ENCODE peak calls at places on chromosomes 11 and 22, in ten cellular contexts. I is mucosa of descending colon, D is A549, G is stomach, E is fibroblast of mammary gland, M is WERI-Rb-1, L is AG09309, U is spleen, C is brain microvascular endothelial cell, Y is IMR-90. S is an unnamed sample.

GRCh38 chr22:46028069-46028991 is 51.4 kb upstream of the WNT7B start:
- DNase-seq in I (no peak), D (no peak), G (no peak), E (no peak), M (no peak), L (no peak), U (peak; percentile 55), C (no peak), Y (no peak), S (no peak)

GRCh38 chr11:78339483-78339882 is 78.1 kb downstream of the GAB2 start:
- DNase-seq in I (no peak), D (no peak), G (no peak), E (no peak), M (no peak), L (no peak), U (no peak), C (no peak), Y (no peak), S (no peak)

GRCh38 chr22:41300661-41301060 is 664 bp upstream of the ZC3H7B start:
- DNase-seq in I (no peak), D (no peak), G (no peak), E (no peak), M (no peak), L (no peak), U (no peak), C (no peak), Y (no peak), S (no peak)

GRCh38 chr11:61027141-61027840 is 55.8 kb downstream of the CD6 start:
- DNase-seq in I (no peak), D (no peak), G (no peak), E (no peak), M (no peak), L (no peak), U (no peak), C (no peak), Y (no peak), S (no peak)

GRCh38 chr11:72741429-72741833 is 10.8 kb downstream of the ARAP1 start:
- DNase-seq in I (no peak), D (no peak), G (no peak), E (no peak), M (no peak), L (no peak), U (peak; percentile 88), C (peak; percentile 13), Y (no peak), S (no peak)

GRCh38 chr11:104625246-104625645 is 273.0 kb downstream of the CASP12 start:
- DNase-seq in I (no peak), D (no peak), G (no peak), E (peak; percentile 76), M (no peak), L (no peak), U (no peak), C (peak; percentile 11), Y (peak; percentile 41), S (peak; percentile 61)

GRCh38 chr11:69447786-69448185 is 33.7 kb upstream of the LINC01488 start:
- DNase-seq in I (no peak), D (no peak), G (peak; percentile 53), E (no peak), M (no peak), L (no peak), U (peak; percentile 66), C (no peak), Y (no peak), S (no peak)

GRCh38 chr11:99370557-99371200 is 349.9 kb downstream of the CNTN5 start:
- DNase-seq in I (peak; percentile 2), D (no peak), G (no peak), E (peak; percentile 56), M (no peak), L (peak; percentile 11), U (no peak), C (peak; percentile 70), Y (peak; percentile 72), S (peak; percentile 83)

GRCh38 chr11:8354622-8355417 is 91.1 kb upstream of the LMO1 start:
- DNase-seq in I (no peak), D (no peak), G (no peak), E (no peak), M (peak; percentile 68), L (no peak), U (peak; percentile 76), C (no peak), Y (no peak), S (no peak)

GRCh38 chr11:100581318-100581717 is 105.8 kb upstream of the ARHGAP42 start:
- DNase-seq in I (no peak), D (no peak), G (no peak), E (no peak), M (no peak), L (no peak), U (no peak), C (no peak), Y (no peak), S (peak; percentile 32)

GRCh38 chr22:41524283-41524682 is 20.0 kb downstream of the POLR3H start:
- DNase-seq in I (peak; percentile 58), D (no peak), G (peak; percentile 92), E (peak; percentile 65), M (no peak), L (no peak), U (no peak), C (peak; percentile 52), Y (peak; percentile 78), S (peak; percentile 46)

GRCh38 chr11:992577-992976 is 43.9 kb downstream of the MUC6 start:
- DNase-seq in I (no peak), D (no peak), G (no peak), E (no peak), M (no peak), L (no peak), U (no peak), C (no peak), Y (no peak), S (no peak)

DNA sequence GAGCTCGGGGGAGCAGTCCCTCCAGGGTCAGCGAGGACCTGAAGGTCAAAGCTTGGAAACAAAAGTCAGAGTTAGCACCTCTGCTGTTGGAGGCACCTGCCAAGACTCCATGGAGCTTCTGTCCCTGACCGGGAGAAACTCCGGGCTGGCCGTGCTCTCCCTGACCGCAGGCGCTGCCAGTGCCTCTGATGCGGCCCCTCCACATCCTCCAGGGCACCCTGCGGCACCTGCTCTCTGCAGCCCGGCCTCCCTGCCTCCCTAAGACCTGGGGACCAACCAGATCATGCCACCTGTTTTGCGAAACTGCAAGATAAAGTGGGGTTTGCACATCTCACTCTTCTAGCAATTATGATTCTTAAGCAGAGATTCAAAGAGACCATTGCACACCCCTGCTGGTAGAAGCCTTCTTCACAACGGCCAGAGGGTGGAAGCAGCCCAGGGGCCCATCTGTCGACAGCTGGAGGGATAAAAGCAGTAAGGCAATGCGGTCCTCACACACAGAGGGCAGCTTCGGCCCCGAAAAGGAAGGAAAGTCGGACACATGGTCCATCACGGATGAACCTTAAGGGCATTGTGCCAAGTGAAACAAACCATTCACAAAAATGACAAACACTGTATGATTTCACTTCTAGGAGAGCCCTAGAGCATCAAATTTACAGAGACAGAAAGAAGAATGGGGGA is 477.1 kb downstream of the BRD1 start:
- DNase-seq in I (no peak), D (no peak), G (no peak), E (no peak), M (peak; percentile 60), L (no peak), U (peak; percentile 54), C (no peak), Y (no peak), S (no peak)
- TF ChIP-seq CTCF in I (no peak), D (no peak), G (no peak), E (no peak), M (peak; percentile 40), L (no peak), U (no peak), C (peak; percentile 6), Y (no peak), S (no peak)

GRCh38 chr11:129278586-129279319 is 86.6 kb upstream of the ARHGAP32 start:
- DNase-seq in I (peak; percentile 26), D (no peak), G (no peak), E (no peak), M (peak; percentile 13), L (no peak), U (peak; percentile 80), C (no peak), Y (no peak), S (peak; percentile 27)

GRCh38 chr11:129273944-129274343 is 81.8 kb upstream of the ARHGAP32 start:
- DNase-seq in I (no peak), D (no peak), G (no peak), E (no peak), M (no peak), L (no peak), U (no peak), C (no peak), Y (no peak), S (no peak)

GRCh38 chr11:129273322-129273721 is 81.2 kb upstream of the ARHGAP32 start:
- DNase-seq in I (no peak), D (no peak), G (no peak), E (no peak), M (no peak), L (no peak), U (no peak), C (no peak), Y (no peak), S (no peak)

GRCh38 chr11:129277216-129277838 is 85.2 kb upstream of the ARHGAP32 start:
- DNase-seq in I (no peak), D (no peak), G (no peak), E (peak; percentile 18), M (no peak), L (no peak), U (no peak), C (no peak), Y (peak; percentile 20), S (no peak)

GRCh38 chr11:129275825-129276224 is 83.7 kb upstream of the ARHGAP32 start:
- DNase-seq in I (no peak), D (no peak), G (no peak), E (no peak), M (no peak), L (no peak), U (no peak), C (no peak), Y (no peak), S (no peak)
- H3K4me3 ChIP-seq in I (no peak overlapping the region), D (no peak overlapping the region), G (no peak overlapping the region), E (no peak overlapping the region), M (no peak overlapping the region), L (no peak overlapping the region), U (no peak overlapping the region), C (no peak overlapping the region), Y (no peak overlapping the region), S (no peak overlapping the region)

GRCh38 chr11:112440518-112440917 is 179.9 kb upstream of the PLET1 start:
- DNase-seq in I (no peak), D (no peak), G (no peak), E (peak; percentile 8), M (peak; percentile 56), L (no peak), U (no peak), C (no peak), Y (no peak), S (no peak)
- TF ChIP-seq CTCF in I (no peak), D (no peak), G (no peak), E (no peak), M (peak; percentile 84), L (peak; percentile 4), U (no peak), C (peak; percentile 22), Y (no peak), S (peak; percentile 4)

DNA sequence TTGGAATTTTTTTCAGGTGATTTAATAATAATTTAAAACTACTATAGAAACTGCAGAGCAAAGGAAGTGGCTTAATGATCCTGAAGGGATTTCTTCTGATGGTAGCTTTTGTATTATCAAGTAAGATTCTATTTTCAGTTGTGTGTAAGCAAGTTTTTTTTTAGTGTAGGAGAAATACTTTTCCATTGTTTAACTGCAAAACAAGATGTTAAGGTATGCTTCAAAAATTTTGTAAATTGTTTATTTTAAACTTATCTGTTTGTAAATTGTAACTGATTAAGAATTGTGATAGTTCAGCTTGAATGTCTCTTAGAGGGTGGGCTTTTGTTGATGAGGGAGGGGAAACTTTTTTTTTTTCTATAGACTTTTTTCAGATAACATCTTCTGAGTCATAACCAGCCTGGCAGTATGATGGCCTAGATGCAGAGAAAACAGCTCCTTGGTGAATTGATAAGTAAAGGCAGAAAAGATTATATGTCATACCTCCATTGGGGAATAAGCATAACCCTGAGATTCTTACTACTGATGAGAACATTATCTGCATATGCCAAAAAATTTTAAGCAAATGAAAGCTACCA is 3.5 kb downstream of the MALAT1 start:
- DNase-seq in I (no peak), D (no peak), G (no peak), E (peak; percentile 49), M (no peak), L (no peak), U (no peak), C (peak; percentile 18), Y (peak; percentile 61), S (peak; percentile 78)
- H3K4me3 ChIP-seq in I (peak overlapping the region; percentile 76), D (peak overlapping the region; percentile 90), G (peak overlapping the region; percentile 85), E (peak overlapping the region; percentile 91), M (peak overlapping the region; percentile 89), L (peak overlapping the region; percentile 74), U (peak overlapping the region; percentile 73), C (peak overlapping the region; percentile 99), Y (peak overlapping the region; percentile 72), S (peak overlapping the region; percentile 74)

S was measured in cardiac fibroblast.